ENCODE peak calls at places on chromosome 14, in six cellular contexts. C is GM06990, L is GM12865, P is foreskin fibroblast, H is Calu3, J is neural progenitor cell. K is an unnamed sample.

GRCh38 chr14:100147181-100147631 is 12.2 kb downstream of the DEGS2 start:
- DNase-seq in C (peak), L (peak), P (no peak), H (no peak), J (no peak), K (no peak)

GRCh38 chr14:99792551-99793212 is 531 bp upstream of the EML1 start:
- DNase-seq in H (no peak), L (no peak), J (peak), P (peak), C (peak), K (peak)

GRCh38 chr14:32662234-32662633 is 276.4 kb upstream of the NPAS3 start:
- DNase-seq in J (no peak), P (peak), C (no peak), H (no peak), L (no peak), K (no peak)

GRCh38 chr14:89378119-89378518 is 38.9 kb downstream of the FOXN3 start:
- DNase-seq in C (no peak), P (peak), H (no peak), J (no peak), L (peak), K (no peak)

GRCh38 chr14:56262530-56262929 is 144.3 kb downstream of the PELI2 start:
- DNase-seq in H (no peak), P (no peak), C (no peak), J (no peak), L (no peak), K (no peak)

GRCh38 chr14:50954811-50955372 is 10.6 kb upstream of the PYGL start:
- DNase-seq in J (peak), C (no peak), H (no peak), L (peak), P (peak), K (no peak)

GRCh38 chr14:86652512-86652911 is 1122.6 kb downstream of the FLRT2 start:
- DNase-seq in L (no peak), J (no peak), P (peak), H (no peak), C (no peak), K (no peak)

GRCh38 chr14:73777420-73777819 is 63.2 kb upstream of the PNMA1 start:
- DNase-seq in C (no peak), H (no peak), L (peak), P (no peak), J (peak), K (no peak)

GRCh38 chr14:34628681-34629135 is 1.2 kb downstream of the SNX6 start:
- DNase-seq in L (no peak), P (peak), H (no peak), C (no peak), J (peak), K (no peak)

GRCh38 chr14:81303258-81303935 is 82.6 kb upstream of the GTF2A1 start:
- DNase-seq in L (peak), P (no peak), H (peak), C (peak), J (no peak), K (no peak)

GRCh38 chr14:30559638-30560071 is 697 bp downstream of the G2E3 start:
- DNase-seq in P (peak), J (peak), C (peak), L (peak), H (no peak), K (peak)

GRCh38 chr14:101595887-101596721 is 34.8 kb downstream of the DIO3 start:
- DNase-seq in J (no peak), C (no peak), L (peak), P (no peak), H (no peak), K (no peak)

GRCh38 chr14:69170848-69171247 is 17.9 kb upstream of the DCAF5 start:
- DNase-seq in J (no peak), H (no peak), C (no peak), P (peak), L (no peak), K (no peak)

GRCh38 chr14:87678624-87679023 is 314.4 kb downstream of the GALC start:
- DNase-seq in C (no peak), L (no peak), H (no peak), P (no peak), J (no peak), K (no peak)

GRCh38 chr14:45716506-45716905 is 463.5 kb upstream of the MIS18BP1 start:
- DNase-seq in L (peak), P (peak), C (no peak), H (no peak), J (peak), K (no peak)

GRCh38 chr14:80621701-80622100 is 319.8 kb downstream of the CEP128 start:
- DNase-seq in C (no peak), P (peak), L (peak), J (no peak), H (no peak), K (no peak)

GRCh38 chr14:81655423-81656314 is 122.0 kb upstream of the SEL1L start:
- DNase-seq in J (no peak), P (no peak), H (no peak), C (no peak), L (peak), K (no peak)

GRCh38 chr14:63026491-63026890 is 18.8 kb downstream of the KCNH5 start:
- DNase-seq in H (no peak), L (no peak), P (no peak), C (no peak), J (no peak), K (no peak)

GRCh38 chr14:72961579-72962335 is 35.5 kb downstream of the DCAF4 start:
- DNase-seq in L (no peak), C (no peak), J (no peak), P (peak), H (peak), K (no peak)

GRCh38 chr14:85129907-85130306 is 400.0 kb upstream of the FLRT2 start:
- DNase-seq in C (no peak), P (no peak), H (no peak), L (no peak), J (no peak), K (no peak)

GRCh38 chr14:96949594-96949993 is 152.4 kb downstream of the VRK1 start:
- DNase-seq in P (no peak), J (no peak), L (peak), C (no peak), H (no peak), K (no peak)

GRCh38 chr14:60647081-60647836 is 2.0 kb downstream of the SIX1 start:
- DNase-seq in L (no peak), H (peak), P (peak), C (no peak), J (peak), K (no peak)

GRCh38 chr14:50941151-50941550 is 3.1 kb downstream of the PYGL start:
- DNase-seq in H (no peak), C (no peak), J (no peak), P (no peak), L (no peak), K (no peak)

GRCh38 chr14:24366664-24367505 is 1.1 kb upstream of the NFATC4 start:
- DNase-seq in L (peak), H (peak), P (peak), J (peak), C (peak), K (peak)

GRCh38 chr14:22800356-22800755 is 14.9 kb downstream of the SLC7A7 start:
- DNase-seq in J (no peak), P (no peak), C (no peak), H (no peak), L (no peak), K (no peak)

GRCh38 chr14:35366048-35366428 is 38.5 kb downstream of the NFKBIA start:
- DNase-seq in C (no peak), J (no peak), P (peak), H (no peak), L (no peak), K (no peak)

GRCh38 chr14:90521121-90521929 is 124.5 kb downstream of the CALM1 start:
- DNase-seq in P (no peak), L (no peak), C (no peak), H (no peak), J (no peak), K (no peak)

GRCh38 chr14:70753518-70753953 is 55.8 kb downstream of the MAP3K9 start:
- DNase-seq in L (no peak), H (peak), C (no peak), J (no peak), P (no peak), K (no peak)

GRCh38 chr14:32696325-32697101 is 242.2 kb upstream of the NPAS3 start:
- DNase-seq in L (no peak), H (no peak), J (no peak), C (no peak), P (no peak), K (no peak)

GRCh38 chr14:35406811-35407630 is 2.5 kb upstream of the NFKBIA start:
- DNase-seq in L (peak), J (peak), P (peak), H (no peak), C (no peak), K (peak)

GRCh38 chr14:52397844-52398243 is 83.7 kb downstream of the PTGER2 start:
- DNase-seq in C (no peak), J (no peak), H (no peak), P (peak), L (no peak), K (no peak)
- TF ChIP-seq CTCF in C (no peak), J (no peak), H (no peak), P (no peak), L (no peak), K (no peak)

GRCh38 chr14:76641541-76641940 is 119.7 kb upstream of the VASH1 start:
- DNase-seq in P (no peak), C (no peak), H (no peak), J (no peak), L (no peak), K (no peak)

GRCh38 chr14:76647699-76648298 is 113.5 kb upstream of the VASH1 start:
- DNase-seq in L (peak), H (peak), C (no peak), P (peak), J (peak), K (peak)

GRCh38 chr14:76639606-76640272 is 121.5 kb upstream of the VASH1 start:
- DNase-seq in P (no peak), L (no peak), C (no peak), J (no peak), H (no peak), K (no peak)

GRCh38 chr14:76640923-76641395 is 120.3 kb upstream of the VASH1 start:
- DNase-seq in P (no peak), C (no peak), H (no peak), J (no peak), L (no peak), K (no peak)

GRCh38 chr14:76644875-76645518 is 116.3 kb upstream of the VASH1 start:
- DNase-seq in L (peak), C (peak), J (peak), H (peak), P (peak), K (peak)
- TF ChIP-seq CTCF in L (peak), C (peak), J (peak), H (peak), P (peak), K (peak)

DNA sequence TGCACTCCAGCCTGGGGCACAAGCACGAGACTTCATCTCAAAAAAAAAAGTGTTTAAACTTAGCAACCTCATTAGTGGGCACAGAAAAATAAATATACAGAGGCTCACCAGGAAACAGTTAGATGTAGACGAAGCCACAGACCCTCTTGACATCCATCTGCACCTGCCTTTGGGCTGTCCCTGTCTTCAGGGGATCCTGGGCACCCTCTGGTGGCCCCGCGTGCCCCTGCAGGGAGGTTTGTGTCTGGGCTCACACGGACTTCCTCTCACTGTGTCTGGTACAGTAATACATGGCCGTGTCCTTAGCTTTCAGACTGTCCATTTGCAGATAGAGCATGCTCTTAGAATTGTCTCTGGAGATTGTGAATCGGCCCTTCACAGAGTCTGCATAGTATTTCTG is 916.5 kb downstream of the TMEM121 start:
- DNase-seq in H (peak), L (peak), P (no peak), C (peak), J (no peak), K (no peak)
- TF ChIP-seq CTCF in H (no peak), L (peak), P (no peak), C (peak), J (no peak), K (peak)

GRCh38 chr14:94360945-94361565 is 27.3 kb downstream of the SERPINA1 start:
- DNase-seq in L (no peak), P (no peak), C (no peak), H (no peak), J (no peak), K (no peak)

GRCh38 chr14:94357166-94357565 is 31.2 kb downstream of the SERPINA1 start:
- DNase-seq in L (no peak), J (no peak), P (no peak), C (no peak), H (no peak), K (no peak)

GRCh38 chr14:94356379-94357056 is 31.9 kb downstream of the SERPINA1 start:
- DNase-seq in P (no peak), H (no peak), C (no peak), L (no peak), J (no peak), K (no peak)

GRCh38 chr14:94354638-94355185 is 31.6 kb upstream of the SERPINA6 start:
- DNase-seq in L (no peak), J (no peak), H (no peak), C (no peak), P (no peak), K (no peak)

DNA sequence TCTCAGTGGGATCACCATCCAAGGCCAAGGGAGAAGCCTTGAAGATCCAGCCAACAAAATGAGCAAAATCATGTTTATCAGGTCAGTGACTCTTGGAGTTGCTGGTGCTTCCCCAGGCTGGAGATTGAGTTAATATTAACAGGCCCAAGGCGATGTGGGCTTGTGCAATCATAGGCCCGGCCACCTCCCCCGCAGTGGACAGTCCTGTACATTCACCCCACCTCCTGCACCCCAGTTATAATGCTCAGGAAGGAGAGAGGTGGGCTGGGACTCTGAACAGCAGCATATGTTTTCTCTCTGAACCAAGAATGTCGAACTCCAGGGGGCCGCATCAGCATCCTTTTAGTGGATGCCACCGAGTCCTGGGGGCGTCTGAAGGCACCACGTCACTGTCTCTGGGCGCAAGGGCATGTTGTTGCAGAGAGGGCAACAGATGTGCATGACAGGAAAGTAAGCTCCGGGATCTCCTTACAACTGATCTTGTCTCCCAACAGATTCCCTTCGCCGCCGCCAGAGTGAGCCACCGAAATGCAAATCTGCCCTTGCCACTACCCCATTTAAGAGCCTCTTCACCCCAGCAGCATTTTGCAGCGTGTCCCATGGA is 32.2 kb upstream of the SERPINA6 start:
- DNase-seq in P (peak), H (peak), C (peak), J (peak), L (no peak), K (peak)
- TF ChIP-seq CTCF in P (peak), H (no peak), C (peak), J (peak), L (peak), K (peak)

DNA sequence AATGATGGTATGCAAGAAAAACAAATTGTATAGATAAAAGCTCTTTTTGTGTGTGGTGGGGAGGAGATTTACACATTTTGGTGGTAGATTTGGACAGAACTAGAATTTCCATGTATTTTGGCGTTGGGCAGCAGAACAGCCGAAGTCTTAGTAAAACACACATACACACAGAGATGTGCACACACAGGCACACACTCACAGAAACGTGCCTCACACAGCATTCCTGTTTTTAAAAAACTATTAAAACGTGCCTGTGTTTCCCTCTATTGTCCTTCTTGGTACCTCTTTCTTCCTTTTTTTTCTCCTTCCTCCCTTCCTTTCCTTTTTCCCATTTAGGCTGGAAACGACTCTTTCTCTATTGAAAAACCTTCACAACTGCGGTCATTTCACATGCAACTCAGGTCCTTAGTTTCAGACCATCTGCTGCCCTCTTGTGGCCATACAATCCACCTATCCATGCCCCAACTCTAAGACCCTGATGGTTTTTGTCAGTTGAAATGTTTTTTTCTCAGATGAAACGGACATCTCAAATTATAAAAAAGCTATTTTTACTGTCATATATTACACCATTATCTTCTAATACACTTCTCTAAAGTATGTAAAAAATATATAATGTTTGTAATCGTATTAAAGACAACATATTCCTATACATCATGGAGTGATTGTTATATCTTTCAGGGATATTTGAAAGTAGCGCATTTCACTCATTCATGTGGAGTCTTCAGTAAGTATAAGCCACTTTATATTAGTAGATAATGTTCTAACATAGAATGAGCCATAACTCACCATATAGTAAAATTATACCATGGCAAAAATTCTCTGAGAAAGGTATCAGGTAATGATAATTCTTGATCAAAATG is 386.7 kb upstream of the NOVA1 start:
- DNase-seq in J (peak), L (peak), H (peak), C (no peak), P (peak), K (peak)
- TF ChIP-seq CTCF in J (peak), L (peak), H (peak), C (peak), P (peak), K (peak)

DNA sequence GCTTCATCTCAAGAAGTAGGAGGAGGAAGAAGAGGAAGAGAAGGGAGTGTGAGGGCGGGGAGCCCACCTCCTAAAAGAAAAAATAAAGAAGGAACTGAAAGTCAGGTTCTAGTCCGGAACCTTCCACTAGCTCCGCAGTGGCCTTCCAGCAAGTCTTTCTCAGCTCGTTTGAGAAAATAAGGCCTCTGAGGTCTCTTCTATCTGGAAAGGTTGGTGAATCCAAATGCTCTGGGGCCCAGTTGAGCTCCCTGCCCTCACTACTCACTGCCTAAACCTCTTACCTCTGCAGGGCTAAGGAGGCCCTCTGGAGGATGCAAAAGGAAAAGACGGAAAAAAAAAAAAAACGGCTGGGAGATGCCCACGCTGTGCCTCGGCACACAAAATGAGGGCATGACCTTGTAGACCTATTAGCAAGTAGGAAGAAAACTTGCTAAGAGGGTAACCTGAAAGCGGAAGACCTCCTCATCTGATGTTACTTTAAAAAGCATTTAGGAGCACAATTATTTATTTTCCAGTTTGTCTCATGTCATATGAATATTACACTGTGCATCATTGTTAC is 35.9 kb downstream of the FBLN5 start:
- DNase-seq in L (peak), J (peak), H (peak), C (peak), P (peak), K (peak)
- TF ChIP-seq CTCF in L (peak), J (peak), H (no peak), C (peak), P (peak), K (peak)

GRCh38 chr14:42992930-42993329 is 1386.3 kb downstream of the LRFN5 start:
- DNase-seq in L (no peak), C (no peak), H (no peak), P (no peak), J (no peak), K (no peak)

GRCh38 chr14:42994001-42994736 is 1387.5 kb downstream of the LRFN5 start:
- DNase-seq in J (no peak), C (no peak), L (no peak), H (no peak), P (peak), K (no peak)
- TF ChIP-seq CTCF in J (no peak), C (no peak), L (no peak), H (no peak), P (no peak), K (no peak)

DNA sequence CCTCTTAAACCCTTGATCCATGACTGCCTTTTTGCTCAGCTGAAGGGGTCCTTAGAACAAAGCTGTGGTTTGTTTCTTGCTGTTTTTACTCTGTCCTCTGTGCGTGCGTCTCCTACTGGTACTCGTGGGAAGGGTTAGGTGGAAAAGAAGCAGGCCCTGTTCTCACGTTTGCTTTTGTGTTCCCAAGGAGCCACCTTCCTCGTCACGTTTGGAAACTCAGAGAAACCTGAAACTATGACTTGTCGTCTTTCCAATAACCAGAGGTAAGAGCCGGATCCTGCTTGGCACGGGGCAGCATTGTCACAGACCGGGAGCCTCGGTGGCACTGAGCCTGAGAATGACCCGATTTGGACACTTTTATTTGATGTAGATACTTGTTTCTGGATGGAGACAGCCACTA is 13.1 kb downstream of the ZFYVE21 start:
- DNase-seq in C (no peak), H (no peak), L (no peak), J (no peak), P (no peak), K (no peak)
- TF ChIP-seq CTCF in C (no peak), H (no peak), L (no peak), J (no peak), P (no peak), K (no peak)

GRCh38 chr14:54981698-54982097 is 45.2 kb downstream of the WDHD1 start:
- DNase-seq in J (no peak), P (peak), L (no peak), H (no peak), C (no peak), K (no peak)
- TF ChIP-seq CTCF in J (peak), P (no peak), L (no peak), H (no peak), C (no peak), K (no peak)